ENCODE peak calls at places on chromosome 14, in ten cellular contexts. G is cardiac muscle cell, N is Panc1, I is stomach, T is RWPE2, H is Peyer's patch, L is hepatocyte, E is tibial artery, K is heart right ventricle, A is mucosa of descending colon. D is an unnamed sample.

GRCh38 chr14:68637106-68638021 is 155.5 kb downstream of the ZFP36L1 start:
- DNase-seq in I (no peak), E (no peak), G (no peak), K (no peak), T (no peak), L (no peak), A (no peak), H (no peak), N (no peak), D (no peak)

GRCh38 chr14:23421594-23421993 is 13.5 kb upstream of the MYH6 start:
- DNase-seq in I (no peak), G (no peak), K (no peak), T (no peak), A (no peak), N (no peak), H (no peak), L (no peak), E (no peak), D (no peak)

GRCh38 chr14:65461730-65462129 is 49.2 kb downstream of the FUT8 start:
- DNase-seq in G (no peak), N (no peak), A (no peak), E (no peak), T (no peak), L (no peak), K (no peak), I (no peak), H (peak; percentile 38), D (no peak)

GRCh38 chr14:62689741-62690140 is 355.5 kb downstream of the KCNH5 start:
- DNase-seq in I (no peak), L (no peak), A (no peak), H (no peak), E (no peak), K (no peak), N (no peak), T (no peak), G (no peak), D (no peak)

GRCh38 chr14:23610815-23611289 is 25.3 kb upstream of the DHRS2 start:
- DNase-seq in H (no peak), L (no peak), E (no peak), T (no peak), N (no peak), G (no peak), A (no peak), K (no peak), I (no peak), D (no peak)

GRCh38 chr14:51511265-51511664 is 140.4 kb upstream of the FRMD6 start:
- DNase-seq in G (no peak), I (no peak), A (no peak), L (no peak), T (no peak), H (no peak), N (no peak), K (no peak), E (no peak), D (no peak)

GRCh38 chr14:53146739-53147138 is 6.4 kb downstream of the DDHD1 start:
- DNase-seq in N (no peak), K (no peak), I (no peak), T (no peak), G (no peak), E (no peak), A (no peak), H (no peak), L (no peak), D (no peak)

GRCh38 chr14:91980157-91980556 is 32.7 kb upstream of the FBLN5 start:
- DNase-seq in K (no peak), G (no peak), H (no peak), N (peak; percentile 71), I (no peak), T (no peak), A (no peak), L (peak; percentile 50), E (no peak), D (no peak)

GRCh38 chr14:32950584-32950983 is 11.9 kb downstream of the NPAS3 start:
- DNase-seq in H (no peak), N (no peak), A (no peak), E (no peak), I (no peak), L (no peak), T (no peak), G (no peak), K (no peak), D (no peak)

GRCh38 chr14:80678436-80678835 is 263.1 kb downstream of the CEP128 start:
- DNase-seq in T (no peak), E (no peak), H (no peak), N (no peak), A (no peak), K (no peak), L (no peak), G (no peak), I (no peak), D (no peak)

GRCh38 chr14:80679273-80679672 is 262.3 kb downstream of the CEP128 start:
- DNase-seq in G (no peak), H (no peak), A (no peak), T (no peak), I (no peak), E (no peak), L (no peak), K (no peak), N (no peak), D (no peak)

DNA sequence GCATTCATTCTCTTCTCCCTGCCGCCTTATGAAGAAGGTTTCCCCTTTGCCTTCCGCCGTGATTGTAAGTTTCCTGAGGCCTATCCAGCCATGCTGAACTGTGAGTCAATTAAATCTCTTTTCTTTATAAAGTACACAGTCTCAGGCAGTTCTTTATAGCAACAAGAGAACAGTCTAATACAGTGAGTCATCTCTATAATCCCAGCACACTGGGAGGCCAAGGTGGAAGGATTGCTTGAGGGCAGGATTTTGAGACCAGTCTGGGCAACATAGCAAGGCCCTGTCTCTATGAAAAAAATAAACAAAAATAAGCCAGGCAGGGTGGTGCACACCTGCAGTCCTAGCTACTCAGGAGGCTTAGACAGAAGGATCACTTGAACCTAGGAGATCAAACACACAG is 259.9 kb downstream of the CEP128 start:
- DNase-seq in E (no peak), L (no peak), I (no peak), H (no peak), G (no peak), N (no peak), T (no peak), A (no peak), K (no peak), D (no peak)
- H3K9me3 ChIP-seq in E (no peaks in the 10 kb centered on the region), L (peaks cover 4% of the 10 kb centered on the region), I (peaks cover 44% of the 10 kb centered on the region), H (no peaks in the 10 kb centered on the region), G (no peaks in the 10 kb centered on the region), N (no peaks in the 10 kb centered on the region), T (peaks cover 6% of the 10 kb centered on the region), A (peaks cover 30% of the 10 kb centered on the region), K (no peaks in the 10 kb centered on the region), D (no peaks in the 10 kb centered on the region)

GRCh38 chr14:20116748-20117147 is 6.2 kb downstream of the OR4K17 start:
- DNase-seq in T (no peak), E (no peak), H (no peak), N (no peak), I (no peak), A (no peak), L (no peak), K (no peak), G (no peak), D (no peak)

DNA sequence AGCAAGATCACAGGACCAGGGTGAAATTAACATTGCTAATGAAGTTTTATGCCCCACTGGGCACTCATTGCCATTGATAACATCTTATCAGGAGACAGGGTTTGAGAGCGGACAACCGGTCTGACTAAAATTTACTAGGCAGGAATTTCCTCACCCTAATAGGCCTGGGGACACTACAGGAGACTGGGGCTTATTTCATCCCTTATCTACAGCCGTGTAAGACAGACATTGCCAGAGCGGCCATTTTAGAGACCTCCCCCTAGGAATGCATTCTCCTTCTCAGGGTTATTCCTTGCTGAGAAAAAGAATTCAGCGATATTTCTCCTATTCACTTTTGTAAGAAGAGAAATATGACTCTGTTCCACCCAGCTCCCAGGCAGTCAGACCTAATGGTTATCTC is 8.3 kb downstream of the OR4K17 start:
- DNase-seq in K (no peak), N (no peak), E (no peak), G (no peak), T (no peak), L (no peak), H (no peak), I (no peak), A (no peak), D (no peak)
- H3K9me3 ChIP-seq in K (no peaks in the 10 kb centered on the region), N (no peaks in the 10 kb centered on the region), E (no peaks in the 10 kb centered on the region), G (no peaks in the 10 kb centered on the region), T (no peaks in the 10 kb centered on the region), L (no peaks in the 10 kb centered on the region), H (no peaks in the 10 kb centered on the region), I (peaks cover 44% of the 10 kb centered on the region), A (peaks cover 35% of the 10 kb centered on the region), D (no peaks in the 10 kb centered on the region)

DNA sequence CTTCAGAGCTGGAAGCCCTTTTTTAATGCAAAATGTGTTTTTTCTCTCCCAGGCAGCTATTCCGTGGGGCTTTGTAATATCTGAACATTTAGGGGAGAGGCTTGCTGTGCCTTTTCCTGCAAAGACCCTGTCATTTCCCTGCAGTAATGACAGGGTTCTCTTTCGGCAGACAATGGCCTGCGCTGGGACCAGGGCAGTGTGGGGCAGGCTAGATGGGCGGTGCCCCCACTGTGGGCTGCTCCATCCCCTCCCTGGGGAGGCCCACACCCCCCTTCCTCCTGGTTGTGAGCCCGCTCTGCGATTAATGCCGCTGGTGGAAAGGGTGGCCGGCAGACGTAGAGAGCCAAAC is 31.4 kb downstream of the KIF26A start:
- DNase-seq in L (no peak), G (no peak), I (no peak), A (no peak), K (peak; percentile 51), E (no peak), T (no peak), H (no peak), N (no peak), D (no peak)
- H3K9me3 ChIP-seq in L (no peaks in the 10 kb centered on the region), G (no peaks in the 10 kb centered on the region), I (no peaks in the 10 kb centered on the region), A (no peaks in the 10 kb centered on the region), K (no peaks in the 10 kb centered on the region), E (no peaks in the 10 kb centered on the region), T (no peaks in the 10 kb centered on the region), H (no peaks in the 10 kb centered on the region), N (no peaks in the 10 kb centered on the region), D (no peaks in the 10 kb centered on the region)

GRCh38 chr14:105850853-105851581 is 324.6 kb downstream of the TMEM121 start:
- DNase-seq in I (no peak), K (peak; percentile 1), N (no peak), G (no peak), E (peak; percentile 14), L (no peak), T (peak; percentile 58), A (no peak), H (no peak), D (peak; percentile 7)

GRCh38 chr14:105852378-105853088 is 326.1 kb downstream of the TMEM121 start:
- DNase-seq in A (peak; percentile 43), I (no peak), L (no peak), N (no peak), T (peak; percentile 59), K (peak; percentile 1), H (peak; percentile 18), G (no peak), E (peak; percentile 8), D (peak; percentile 5)

GRCh38 chr14:105851716-105852377 is 325.5 kb downstream of the TMEM121 start:
- DNase-seq in E (peak; percentile 11), H (peak; percentile 15), A (no peak), K (no peak), G (no peak), T (peak; percentile 57), I (no peak), N (no peak), L (peak; percentile 4), D (peak; percentile 9)

GRCh38 chr14:105848570-105848969 is 322.2 kb downstream of the TMEM121 start:
- DNase-seq in A (no peak), E (no peak), N (no peak), K (no peak), I (no peak), L (no peak), G (no peak), T (no peak), H (no peak), D (no peak)

GRCh38 chr14:105849933-105850626 is 323.7 kb downstream of the TMEM121 start:
- DNase-seq in T (peak; percentile 38), H (no peak), N (no peak), E (no peak), K (no peak), I (no peak), G (no peak), A (no peak), L (no peak), D (no peak)
- H3K9me3 ChIP-seq in T (peaks cover 5% of the 10 kb centered on the region), H (no peaks in the 10 kb centered on the region), N (no peaks in the 10 kb centered on the region), E (no peaks in the 10 kb centered on the region), K (no peaks in the 10 kb centered on the region), I (no peaks in the 10 kb centered on the region), G (no peaks in the 10 kb centered on the region), A (no peaks in the 10 kb centered on the region), L (no peaks in the 10 kb centered on the region), D (no peaks in the 10 kb centered on the region)